ENCODE peak calls at places on chromosomes 7 and 10, in six cellular contexts. One of them, this sample, is unnamed.
A peak's percentile ranks its signal among the peaks of the same experiment; 100 is the strongest.

GRCh38 chr7:108805808-108806397 is 236.2 kb downstream of the DNAJB9 start:
- DNase-seq in SK-N-SH: peak; percentile 25
- DNase-seq in HCT116: peak; percentile 27
- DNase-seq in K562: peak; percentile 52
- DNase-seq in HepG2: peak; percentile 5
- DNase-seq in H1: no peak
- DNase-seq in this sample: no peak

GRCh38 chr10:43292745-43293676 is 26.1 kb upstream of the RASGEF1A start:
- DNase-seq in HCT116: peak; percentile 35
- DNase-seq in K562: peak; percentile 47
- DNase-seq in HepG2: peak; percentile 21
- DNase-seq in H1: no peak
- DNase-seq in SK-N-SH: peak; percentile 78
- DNase-seq in this sample: peak; percentile 39

GRCh38 chr10:90443342-90443741 is 414.5 kb downstream of the HTR7 start:
- DNase-seq in K562: no peak
- DNase-seq in H1: no peak
- DNase-seq in HCT116: no peak
- DNase-seq in HepG2: no peak
- DNase-seq in SK-N-SH: no peak
- DNase-seq in this sample: no peak

GRCh38 chr10:30702860-30703259 is 73.3 kb upstream of the LYZL2 start:
- DNase-seq in K562: no peak
- DNase-seq in H1: no peak
- DNase-seq in SK-N-SH: no peak
- DNase-seq in HepG2: no peak
- DNase-seq in HCT116: no peak
- DNase-seq in this sample: no peak

GRCh38 chr7:15199482-15199881 is 296.9 kb upstream of the DGKB start:
- DNase-seq in SK-N-SH: peak; percentile 11
- DNase-seq in K562: no peak
- DNase-seq in HCT116: no peak
- DNase-seq in HepG2: no peak
- DNase-seq in H1: no peak
- DNase-seq in this sample: no peak

GRCh38 chr10:95333997-95334792 is 43.4 kb upstream of the PDLIM1 start:
- DNase-seq in SK-N-SH: no peak
- DNase-seq in H1: no peak
- DNase-seq in HCT116: no peak
- DNase-seq in HepG2: no peak
- DNase-seq in K562: peak; percentile 35
- DNase-seq in this sample: no peak

GRCh38 chr7:66100408-66101050 is 14.1 kb upstream of the CRCP start:
- DNase-seq in SK-N-SH: no peak
- DNase-seq in HepG2: no peak
- DNase-seq in K562: no peak
- DNase-seq in H1: no peak
- DNase-seq in HCT116: no peak
- DNase-seq in this sample: no peak

GRCh38 chr10:60162631-60163030 is 227.0 kb downstream of the ANK3 start:
- DNase-seq in K562: no peak
- DNase-seq in H1: no peak
- DNase-seq in HCT116: no peak
- DNase-seq in SK-N-SH: no peak
- DNase-seq in HepG2: no peak
- DNase-seq in this sample: no peak

GRCh38 chr10:79404690-79405131 is 40.7 kb downstream of the ZCCHC24 start:
- DNase-seq in SK-N-SH: no peak
- DNase-seq in K562: no peak
- DNase-seq in HepG2: no peak
- DNase-seq in H1: no peak
- DNase-seq in HCT116: no peak
- DNase-seq in this sample: no peak

GRCh38 chr10:113347508-113347907 is 205.3 kb upstream of the HABP2 start:
- DNase-seq in HepG2: no peak
- DNase-seq in SK-N-SH: no peak
- DNase-seq in HCT116: no peak
- DNase-seq in K562: no peak
- DNase-seq in H1: no peak
- DNase-seq in this sample: no peak

GRCh38 chr10:78417425-78418370 is 384.0 kb downstream of the RPS24 start:
- DNase-seq in SK-N-SH: no peak
- DNase-seq in HCT116: no peak
- DNase-seq in H1: no peak
- DNase-seq in HepG2: no peak
- DNase-seq in K562: no peak
- DNase-seq in this sample: no peak

GRCh38 chr7:130887182-130888016 is 153.4 kb upstream of the KLF14 start:
- DNase-seq in K562: no peak
- DNase-seq in HCT116: peak; percentile 80
- DNase-seq in HepG2: peak; percentile 56
- DNase-seq in H1: no peak
- DNase-seq in SK-N-SH: no peak
- DNase-seq in this sample: peak; percentile 96

GRCh38 chr10:27240891-27241639 is 468 bp upstream of the ACBD5 start:
- DNase-seq in H1: no peak
- DNase-seq in HCT116: no peak
- DNase-seq in K562: no peak
- DNase-seq in HepG2: no peak
- DNase-seq in SK-N-SH: peak; percentile 39
- DNase-seq in this sample: no peak

GRCh38 chr10:86042161-86042560 is 324.4 kb downstream of the GRID1 start:
- DNase-seq in HepG2: no peak
- DNase-seq in K562: no peak
- DNase-seq in SK-N-SH: no peak
- DNase-seq in H1: no peak
- DNase-seq in HCT116: no peak
- DNase-seq in this sample: no peak

GRCh38 chr7:98956937-98957336 is 78.6 kb downstream of the TRRAP start:
- DNase-seq in H1: no peak
- DNase-seq in SK-N-SH: no peak
- DNase-seq in HCT116: no peak
- DNase-seq in K562: no peak
- DNase-seq in HepG2: no peak
- DNase-seq in this sample: no peak

GRCh38 chr7:100895701-100895955 is at the start of gene ACHE:
- DNase-seq in K562: no peak
- DNase-seq in SK-N-SH: no peak
- DNase-seq in H1: no peak
- DNase-seq in HCT116: no peak
- DNase-seq in HepG2: no peak
- DNase-seq in this sample: no peak

GRCh38 chr7:100895956-100896742 is 461 bp upstream of the ACHE start:
- DNase-seq in K562: peak; percentile 90
- DNase-seq in H1: no peak
- DNase-seq in HCT116: no peak
- DNase-seq in HepG2: no peak
- DNase-seq in SK-N-SH: peak; percentile 84
- DNase-seq in this sample: no peak

GRCh38 chr7:100893910-100894763 is 1.6 kb downstream of the ACHE start:
- DNase-seq in H1: no peak
- DNase-seq in K562: peak; percentile 12
- DNase-seq in HCT116: no peak
- DNase-seq in HepG2: no peak
- DNase-seq in SK-N-SH: peak; percentile 36
- DNase-seq in this sample: no peak

GRCh38 chr7:100896743-100897051 is 1.0 kb upstream of the ACHE start:
- DNase-seq in H1: no peak
- DNase-seq in HepG2: no peak
- DNase-seq in K562: no peak
- DNase-seq in HCT116: no peak
- DNase-seq in SK-N-SH: no peak
- DNase-seq in this sample: no peak

DNA sequence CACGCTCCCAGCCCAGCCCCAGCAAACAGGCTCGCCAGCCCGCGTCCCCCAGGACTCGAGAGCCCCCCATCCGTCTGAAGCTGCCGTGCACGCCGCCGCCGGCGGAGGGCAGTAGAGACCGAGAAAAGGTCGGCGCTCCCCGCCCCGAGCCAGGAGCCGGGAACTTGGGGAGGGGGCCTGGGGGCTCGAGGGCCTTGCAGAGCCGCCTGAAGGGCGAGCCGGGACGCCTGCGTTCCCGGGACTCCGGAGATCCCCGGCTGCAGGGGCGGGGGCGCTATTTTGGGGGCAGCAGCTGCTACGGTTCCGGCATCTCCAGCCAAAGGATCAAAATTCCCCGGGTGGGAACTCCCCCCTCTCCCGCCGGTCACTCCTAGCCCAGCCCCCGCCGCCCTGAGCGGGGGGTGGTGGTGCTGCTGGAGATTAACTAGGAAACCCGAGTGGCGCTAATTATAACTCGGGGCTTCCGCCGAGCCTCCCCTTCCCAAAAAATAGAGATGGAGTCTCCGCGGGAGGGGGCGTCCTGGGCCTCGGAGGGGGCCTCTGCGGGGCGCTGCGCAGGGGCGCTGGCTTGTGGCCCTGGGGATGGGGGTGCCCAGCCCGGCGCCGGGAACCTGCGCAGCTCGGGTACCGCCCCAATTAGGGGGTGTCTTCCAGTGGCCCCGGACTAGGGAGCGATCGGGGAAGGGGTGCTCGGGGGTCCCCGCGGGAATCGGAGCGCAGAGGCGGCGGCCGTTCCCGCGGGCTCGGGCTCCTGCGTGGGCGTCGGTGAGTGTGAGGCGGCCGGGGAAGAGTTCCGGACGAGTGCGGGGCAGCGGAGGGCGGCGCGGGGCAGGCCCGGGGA is 608 bp downstream of the ACHE start:
- DNase-seq in HepG2: no peak
- DNase-seq in K562: peak; percentile 68
- DNase-seq in SK-N-SH: peak; percentile 95
- DNase-seq in HCT116: no peak
- DNase-seq in H1: peak; percentile 58
- DNase-seq in this sample: no peak
- TF ChIP-seq SIN3A in HepG2: no peak
- TF ChIP-seq SIN3A in K562: no peak
- TF ChIP-seq SIN3A in SK-N-SH: no peak
- TF ChIP-seq SIN3A in HCT116: no peak
- TF ChIP-seq SIN3A in H1: no peak
- TF ChIP-seq SIN3A in this sample: peak; percentile 41

DNA sequence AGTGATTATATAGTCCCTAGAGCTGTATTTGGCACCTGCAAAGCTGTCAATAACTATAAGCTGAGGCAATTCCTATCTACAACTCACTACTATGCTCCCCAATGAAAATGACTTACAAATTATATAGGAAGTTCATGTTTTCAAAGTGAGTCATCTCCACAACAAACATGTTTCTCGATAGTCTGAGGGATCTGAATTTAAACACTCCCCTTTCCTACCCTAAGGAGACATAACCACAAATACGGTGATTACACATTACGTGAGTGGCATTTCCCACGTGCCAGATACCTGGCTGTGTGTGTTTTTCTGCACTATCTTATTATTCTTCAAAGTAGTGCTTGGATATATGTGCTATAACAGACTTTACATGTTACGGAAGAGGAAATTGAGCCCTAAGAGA is 122.5 kb upstream of the C1QL3 start:
- DNase-seq in HepG2: no peak
- DNase-seq in K562: no peak
- DNase-seq in SK-N-SH: no peak
- DNase-seq in HCT116: no peak
- DNase-seq in H1: no peak
- DNase-seq in this sample: peak; percentile 27
- TF ChIP-seq CTCF in HepG2: no peak
- TF ChIP-seq CTCF in K562: no peak
- TF ChIP-seq CTCF in SK-N-SH: no peak
- TF ChIP-seq CTCF in HCT116: no peak
- TF ChIP-seq CTCF in H1: no peak
- TF ChIP-seq CTCF in this sample: no peak

DNA sequence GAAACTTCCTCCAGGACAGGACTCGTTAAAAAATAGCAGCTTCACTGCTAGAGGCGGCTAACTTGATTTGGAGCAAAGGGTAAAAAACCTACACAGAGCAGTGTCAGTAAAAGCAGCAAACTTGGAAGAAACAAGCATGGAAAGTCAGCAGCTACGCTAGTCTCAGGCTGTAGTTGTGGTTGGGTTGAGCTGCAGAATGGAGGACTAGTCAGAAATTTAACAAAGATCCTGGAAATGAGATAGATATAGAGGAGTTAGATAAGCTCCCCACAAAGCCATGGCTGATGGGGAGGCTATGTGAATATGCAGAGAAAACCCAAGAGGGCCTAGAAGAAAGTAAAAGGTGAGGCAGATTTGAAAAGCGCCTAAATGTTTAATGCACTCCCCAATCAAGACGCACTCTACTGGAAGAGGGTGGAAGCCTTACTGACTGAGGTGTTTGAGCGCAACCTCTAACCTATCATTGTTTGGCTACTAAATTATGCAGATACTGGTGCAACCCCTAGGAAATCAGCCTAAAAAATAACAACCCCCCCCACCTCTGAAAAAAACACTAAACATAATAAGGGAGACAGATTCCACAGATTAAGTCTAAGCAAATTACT is 99.7 kb upstream of the TMEM168 start:
- DNase-seq in HepG2: no peak
- DNase-seq in H1: no peak
- DNase-seq in SK-N-SH: no peak
- DNase-seq in K562: no peak
- DNase-seq in HCT116: no peak
- DNase-seq in this sample: no peak
- H3K27ac ChIP-seq in HepG2: no peak overlapping the region
- H3K27ac ChIP-seq in H1: no peak overlapping the region
- H3K27ac ChIP-seq in SK-N-SH: no peak overlapping the region
- H3K27ac ChIP-seq in K562: no peak overlapping the region
- H3K27ac ChIP-seq in HCT116: no peak overlapping the region
- H3K27ac ChIP-seq in this sample: no peak overlapping the region

GRCh38 chr7:95396136-95397032 is at the start of gene PON3:
- DNase-seq in HCT116: peak; percentile 22
- DNase-seq in HepG2: peak; percentile 68
- DNase-seq in K562: peak; percentile 41
- DNase-seq in SK-N-SH: no peak
- DNase-seq in H1: no peak
- DNase-seq in this sample: peak; percentile 61
- TF ChIP-seq SIN3A in HCT116: no peak
- TF ChIP-seq SIN3A in HepG2: no peak
- TF ChIP-seq SIN3A in K562: no peak
- TF ChIP-seq SIN3A in SK-N-SH: no peak
- TF ChIP-seq SIN3A in H1: no peak
- TF ChIP-seq SIN3A in this sample: no peak

GRCh38 chr10:48659790-48660189 is 24.9 kb upstream of the WDFY4 start:
- DNase-seq in K562: no peak
- DNase-seq in HepG2: no peak
- DNase-seq in SK-N-SH: peak; percentile 48
- DNase-seq in H1: no peak
- DNase-seq in HCT116: no peak
- DNase-seq in this sample: no peak
- TF ChIP-seq CTCF in K562: peak; percentile 65
- TF ChIP-seq CTCF in HepG2: no peak
- TF ChIP-seq CTCF in SK-N-SH: peak; percentile 64
- TF ChIP-seq CTCF in H1: peak; percentile 23
- TF ChIP-seq CTCF in HCT116: peak; percentile 34
- TF ChIP-seq CTCF in this sample: peak; percentile 47